ENCODE peak calls at places on chromosomes 7 and 10, in eight cellular contexts. C, S, P, G, U, Q, D and B are unnamed samples.

GRCh38 chr10:10787586-10787985 is 230.1 kb upstream of the CELF2 start:
- DNase-seq in C (no peak), S (no peak), G (no peak), D (no peak), P (no peak), U (no peak), Q (no peak), B (no peak)

GRCh38 chr7:116776610-116777289 is 85.6 kb upstream of the CAPZA2 start:
- DNase-seq in C (no peak), D (no peak), U (peak), G (peak), P (no peak), S (no peak), Q (no peak), B (no peak)

GRCh38 chr7:104986623-104987259 is 27.3 kb upstream of the KMT2E start:
- DNase-seq in C (no peak), G (no peak), D (no peak), U (no peak), P (no peak), S (no peak), Q (no peak), B (no peak)

GRCh38 chr7:20395094-20395493 is 64.4 kb downstream of the ITGB8 start:
- DNase-seq in D (no peak), P (no peak), Q (no peak), U (no peak), C (no peak), G (no peak), S (no peak), B (no peak)

GRCh38 chr10:845526-845925 is 86.0 kb downstream of the LARP4B start:
- DNase-seq in S (no peak), P (no peak), U (no peak), Q (no peak), D (no peak), C (no peak), G (no peak), B (no peak)

GRCh38 chr7:83677180-83677866 is 28.4 kb upstream of the SEMA3E start:
- DNase-seq in D (no peak), P (no peak), U (peak), G (peak), C (no peak), Q (no peak), S (no peak), B (peak)

GRCh38 chr7:93245525-93246432 is 13.6 kb downstream of the VPS50 start:
- DNase-seq in C (no peak), S (no peak), U (peak), D (no peak), Q (no peak), G (peak), P (no peak), B (peak)

GRCh38 chr7:47816647-47817046 is 131.6 kb downstream of the PKD1L1 start:
- DNase-seq in S (no peak), G (peak), U (peak), P (no peak), C (no peak), Q (no peak), D (no peak), B (no peak)

GRCh38 chr10:105540381-105540780 is 899.3 kb downstream of the SORCS3 start:
- DNase-seq in G (no peak), P (no peak), C (no peak), S (no peak), U (no peak), D (no peak), Q (no peak), B (no peak)

GRCh38 chr7:26853788-26854393 is 10.5 kb downstream of the SKAP2 start:
- DNase-seq in G (peak), P (no peak), C (no peak), U (peak), Q (no peak), S (no peak), D (no peak), B (no peak)

GRCh38 chr7:27082171-27082570 is 13.6 kb downstream of the HOXA1 start:
- DNase-seq in P (no peak), C (no peak), U (no peak), Q (no peak), D (no peak), S (no peak), G (no peak), B (no peak)